ENCODE peak calls at places on chromosomes 11 and 22, in four cellular contexts. One of them, this sample, is unnamed.

GRCh38 chr11:44565746-44566558 is 489 bp downstream of the CD82 start:
- DNase-seq in WTC11: no peak
- DNase-seq in HepG2: no peak
- DNase-seq in K562: no peak
- DNase-seq in this sample: no peak

GRCh38 chr11:70845761-70846160 is 406.6 kb downstream of the SHANK2 start:
- DNase-seq in WTC11: no peak
- DNase-seq in HepG2: no peak
- DNase-seq in K562: no peak
- DNase-seq in this sample: no peak

GRCh38 chr11:133787379-133788103 is 57.8 kb downstream of the SPATA19 start:
- DNase-seq in WTC11: peak
- DNase-seq in HepG2: no peak
- DNase-seq in K562: no peak
- DNase-seq in this sample: no peak

GRCh38 chr22:24053481-24054226 is 42.5 kb downstream of the CABIN1 start:
- DNase-seq in WTC11: no peak
- DNase-seq in HepG2: no peak
- DNase-seq in K562: no peak
- DNase-seq in this sample: peak

GRCh38 chr11:76825726-76826396 is 34.9 kb upstream of the ACER3 start:
- DNase-seq in WTC11: no peak
- DNase-seq in HepG2: no peak
- DNase-seq in K562: no peak
- DNase-seq in this sample: no peak

GRCh38 chr22:25972397-25972796 is 196.9 kb upstream of the SEZ6L start:
- DNase-seq in WTC11: no peak
- DNase-seq in HepG2: no peak
- DNase-seq in K562: no peak
- DNase-seq in this sample: no peak

GRCh38 chr11:43904737-43905515 is 24.3 kb downstream of the ALKBH3 start:
- DNase-seq in WTC11: no peak
- DNase-seq in HepG2: no peak
- DNase-seq in K562: no peak
- DNase-seq in this sample: no peak

GRCh38 chr22:23095467-23096342 is 25.4 kb downstream of the GNAZ start:
- DNase-seq in WTC11: no peak
- DNase-seq in HepG2: no peak
- DNase-seq in K562: peak
- DNase-seq in this sample: no peak

GRCh38 chr22:41799486-41800347 is 762 bp upstream of the CCDC134 start:
- DNase-seq in WTC11: peak
- DNase-seq in HepG2: no peak
- DNase-seq in K562: peak
- DNase-seq in this sample: no peak

GRCh38 chr11:2664331-2664730 is 35.5 kb downstream of the KCNQ1OT1 start:
- DNase-seq in WTC11: no peak
- DNase-seq in HepG2: no peak
- DNase-seq in K562: no peak
- DNase-seq in this sample: no peak

GRCh38 chr11:59918987-59919589 is 19.1 kb upstream of the OOSP1 start:
- DNase-seq in WTC11: peak
- DNase-seq in HepG2: peak
- DNase-seq in K562: peak
- DNase-seq in this sample: no peak

GRCh38 chr11:76293189-76293631 is 86.9 kb upstream of the WNT11 start:
- DNase-seq in WTC11: no peak
- DNase-seq in HepG2: no peak
- DNase-seq in K562: no peak
- DNase-seq in this sample: peak

DNA sequence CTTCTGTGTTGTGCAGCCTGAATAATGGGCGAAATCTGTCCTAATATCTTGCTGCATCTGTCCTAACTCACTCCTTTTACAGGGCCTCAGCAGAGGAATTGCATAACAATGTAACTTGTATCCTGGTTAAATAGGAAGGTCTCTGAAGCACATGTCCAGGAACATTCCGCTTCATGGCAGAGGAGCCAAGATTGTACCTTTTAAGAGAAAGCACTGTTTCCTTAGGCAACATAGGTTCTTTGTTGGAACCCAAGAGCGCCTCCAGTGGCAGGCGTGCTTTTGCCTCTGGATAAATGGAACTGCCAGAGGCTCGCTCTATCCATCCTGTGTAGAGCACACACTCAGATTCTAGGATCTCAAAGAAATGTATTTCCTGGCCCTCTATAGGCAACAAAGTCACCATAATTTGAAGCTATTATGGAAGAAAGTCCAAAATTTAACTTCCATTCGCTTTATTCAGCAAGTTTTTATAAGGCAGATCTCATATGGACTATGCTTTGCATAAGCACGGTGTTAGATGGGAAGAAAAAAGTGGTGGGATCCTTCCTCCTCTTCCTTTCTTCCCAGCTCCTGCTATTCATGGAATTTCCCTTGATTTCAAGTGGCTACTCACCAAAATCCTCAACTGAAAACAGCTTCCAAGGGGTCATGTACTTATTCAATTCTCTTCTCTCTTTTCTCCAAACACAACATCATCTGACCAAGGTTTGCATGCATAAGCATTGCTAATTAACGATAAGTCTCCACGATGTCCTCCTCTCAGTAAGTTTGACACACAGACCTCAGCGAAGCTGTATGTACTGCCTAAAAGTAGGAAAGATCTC is at the start of gene BLID:
- DNase-seq in WTC11: peak
- DNase-seq in HepG2: peak
- DNase-seq in K562: no peak
- DNase-seq in this sample: no peak
- TF ChIP-seq CBFB in WTC11: no peak
- TF ChIP-seq CBFB in HepG2: no peak
- TF ChIP-seq CBFB in K562: no peak
- TF ChIP-seq CBFB in this sample: no peak

DNA sequence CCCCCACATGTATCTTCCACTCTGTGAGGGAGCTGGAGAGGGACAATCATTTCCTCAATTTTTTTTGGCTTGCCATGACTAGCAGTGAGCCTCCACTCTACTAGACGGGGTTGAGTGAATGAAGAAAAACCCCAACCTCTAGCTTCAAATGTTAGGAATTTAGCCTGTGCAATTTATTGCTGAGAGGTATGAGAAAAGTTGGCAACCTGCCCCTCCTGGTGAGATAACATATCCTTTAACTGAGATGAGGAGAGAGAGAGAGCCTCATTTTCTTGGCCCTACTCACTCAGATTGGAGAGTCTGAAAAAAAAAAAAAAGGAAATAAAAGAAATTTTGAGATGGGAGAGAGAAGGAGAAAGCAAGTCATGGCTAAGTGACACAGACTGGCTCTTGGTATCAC is 218.2 kb upstream of the CARD18 start:
- DNase-seq in WTC11: no peak
- DNase-seq in HepG2: no peak
- DNase-seq in K562: no peak
- DNase-seq in this sample: no peak
- TF ChIP-seq CBFB in WTC11: no peak
- TF ChIP-seq CBFB in HepG2: no peak
- TF ChIP-seq CBFB in K562: no peak
- TF ChIP-seq CBFB in this sample: no peak

GRCh38 chr22:47307326-47307725 is 544.9 kb downstream of the TBC1D22A start:
- DNase-seq in WTC11: no peak
- DNase-seq in HepG2: no peak
- DNase-seq in K562: peak
- DNase-seq in this sample: no peak

GRCh38 chr22:47303161-47303890 is 540.9 kb downstream of the TBC1D22A start:
- DNase-seq in WTC11: no peak
- DNase-seq in HepG2: no peak
- DNase-seq in K562: no peak
- DNase-seq in this sample: no peak

GRCh38 chr22:47304854-47305253 is 542.4 kb downstream of the TBC1D22A start:
- DNase-seq in WTC11: no peak
- DNase-seq in HepG2: no peak
- DNase-seq in K562: no peak
- DNase-seq in this sample: no peak

GRCh38 chr22:47301820-47302475 is 539.5 kb downstream of the TBC1D22A start:
- DNase-seq in WTC11: no peak
- DNase-seq in HepG2: no peak
- DNase-seq in K562: no peak
- DNase-seq in this sample: no peak

GRCh38 chr22:47304191-47304831 is 541.9 kb downstream of the TBC1D22A start:
- DNase-seq in WTC11: no peak
- DNase-seq in HepG2: no peak
- DNase-seq in K562: no peak
- DNase-seq in this sample: no peak
- TF ChIP-seq CBFB in WTC11: no peak
- TF ChIP-seq CBFB in HepG2: no peak
- TF ChIP-seq CBFB in K562: no peak
- TF ChIP-seq CBFB in this sample: no peak

DNA sequence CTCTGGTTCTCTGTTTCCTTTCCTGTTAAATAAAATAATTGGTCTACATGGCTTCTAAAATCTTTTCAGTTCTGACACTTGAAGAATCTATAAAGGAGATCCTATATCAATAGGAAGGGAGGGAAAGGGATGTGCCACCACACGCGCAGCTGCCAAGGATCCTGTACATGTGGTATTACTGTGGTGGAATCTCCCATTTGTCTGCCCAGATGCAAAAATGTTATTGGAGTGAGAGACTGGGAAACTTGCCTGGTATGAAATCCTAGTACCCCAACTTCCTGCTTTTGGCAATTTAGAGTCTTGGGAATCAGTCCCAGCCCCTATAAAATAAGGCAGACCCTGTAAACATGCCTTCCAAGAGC is 81.9 kb upstream of the PICALM start:
- DNase-seq in WTC11: no peak
- DNase-seq in HepG2: no peak
- DNase-seq in K562: no peak
- DNase-seq in this sample: no peak
- TF ChIP-seq CBFB in WTC11: no peak
- TF ChIP-seq CBFB in HepG2: no peak
- TF ChIP-seq CBFB in K562: no peak
- TF ChIP-seq CBFB in this sample: no peak

GRCh38 chr11:30285416-30286121 is 37.3 kb upstream of the ARL14EP start:
- DNase-seq in WTC11: no peak
- DNase-seq in HepG2: no peak
- DNase-seq in K562: no peak
- DNase-seq in this sample: no peak
- TF ChIP-seq CBFB in WTC11: no peak
- TF ChIP-seq CBFB in HepG2: no peak
- TF ChIP-seq CBFB in K562: no peak
- TF ChIP-seq CBFB in this sample: no peak

DNA sequence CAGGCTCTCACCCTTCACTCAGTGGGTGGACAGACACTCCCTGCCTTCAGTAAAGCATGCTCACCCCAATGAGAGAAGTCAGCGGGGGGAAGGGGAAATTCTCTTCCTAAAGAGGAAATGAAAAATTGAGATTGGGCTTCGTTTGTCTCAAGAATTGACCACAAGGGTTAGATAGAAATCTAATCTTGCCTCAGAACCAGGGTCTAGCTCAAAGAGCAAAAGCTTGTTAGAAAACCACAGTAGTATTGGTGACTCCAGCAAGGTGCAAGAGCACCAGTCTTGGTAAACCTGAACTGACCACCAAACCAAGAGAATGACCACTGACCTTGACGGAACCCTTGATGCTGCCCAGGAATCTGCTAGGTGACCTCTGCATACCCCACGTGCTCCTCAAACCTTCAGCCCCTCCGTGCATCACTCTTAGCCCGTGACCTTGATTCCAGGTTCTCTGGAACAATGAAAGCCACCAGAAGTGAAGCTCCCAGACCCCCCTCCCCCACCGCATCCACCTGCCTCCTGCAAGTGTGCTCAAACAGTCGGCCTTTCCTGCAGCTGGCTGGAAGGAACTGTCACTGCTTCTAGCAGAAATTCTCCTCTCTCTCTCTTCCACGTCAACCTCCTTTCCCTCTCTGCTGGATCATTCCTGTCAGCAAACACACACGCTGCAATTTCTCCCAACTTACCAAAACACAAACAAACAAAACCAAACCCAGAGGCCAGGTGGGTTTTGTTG is 3.1 kb upstream of the TMA7B start:
- DNase-seq in WTC11: no peak
- DNase-seq in HepG2: no peak
- DNase-seq in K562: no peak
- DNase-seq in this sample: peak
- TF ChIP-seq CBFB in WTC11: no peak
- TF ChIP-seq CBFB in HepG2: no peak
- TF ChIP-seq CBFB in K562: no peak
- TF ChIP-seq CBFB in this sample: peak

GRCh38 chr11:111930472-111930871 is 6.7 kb upstream of the DIXDC1 start:
- DNase-seq in WTC11: no peak
- DNase-seq in HepG2: no peak
- DNase-seq in K562: no peak
- DNase-seq in this sample: no peak
- TF ChIP-seq CBFB in WTC11: no peak
- TF ChIP-seq CBFB in HepG2: no peak
- TF ChIP-seq CBFB in K562: no peak
- TF ChIP-seq CBFB in this sample: no peak

GRCh38 chr11:118334746-118335145 is 7.8 kb downstream of the CD3D start:
- DNase-seq in WTC11: no peak
- DNase-seq in HepG2: no peak
- DNase-seq in K562: no peak
- DNase-seq in this sample: no peak

GRCh38 chr11:118341749-118342489 is 586 bp downstream of the CD3D start:
- DNase-seq in WTC11: no peak
- DNase-seq in HepG2: peak
- DNase-seq in K562: no peak
- DNase-seq in this sample: no peak

GRCh38 chr11:118340437-118340836 is 2.1 kb downstream of the CD3D start:
- DNase-seq in WTC11: no peak
- DNase-seq in HepG2: no peak
- DNase-seq in K562: no peak
- DNase-seq in this sample: no peak

GRCh38 chr11:118339281-118340045 is 3.0 kb downstream of the CD3D start:
- DNase-seq in WTC11: no peak
- DNase-seq in HepG2: no peak
- DNase-seq in K562: peak
- DNase-seq in this sample: no peak

GRCh38 chr11:118338637-118339061 is 3.9 kb downstream of the CD3D start:
- DNase-seq in WTC11: no peak
- DNase-seq in HepG2: peak
- DNase-seq in K562: peak
- DNase-seq in this sample: no peak
- TF ChIP-seq CBFB in WTC11: no peak
- TF ChIP-seq CBFB in HepG2: no peak
- TF ChIP-seq CBFB in K562: no peak
- TF ChIP-seq CBFB in this sample: no peak

This sample was measured in GM12878.